ENCODE peak calls at places on chromosomes 3 and 15, in seven cellular contexts. One of them, this sample, is unnamed.

GRCh38 chr3:46851364-46852328 is 11.6 kb downstream of the MYL3 start:
- DNase-seq in neuronal stem cell: no peak
- DNase-seq in mesendoderm: peak
- DNase-seq in H1: peak
- DNase-seq in mesenchymal stem cell: no peak
- DNase-seq in IMR-90: no peak
- DNase-seq in trophoblast cell: no peak
- DNase-seq in this sample: peak

GRCh38 chr3:112302881-112303761 is 9.1 kb upstream of the SLC9C1 start:
- DNase-seq in mesendoderm: peak
- DNase-seq in H1: peak
- DNase-seq in neuronal stem cell: peak
- DNase-seq in mesenchymal stem cell: peak
- DNase-seq in IMR-90: peak
- DNase-seq in trophoblast cell: no peak
- DNase-seq in this sample: peak

GRCh38 chr3:194475978-194476377 is 10.8 kb downstream of the ATP13A3 start:
- DNase-seq in H1: no peak
- DNase-seq in IMR-90: no peak
- DNase-seq in mesendoderm: no peak
- DNase-seq in neuronal stem cell: no peak
- DNase-seq in mesenchymal stem cell: no peak
- DNase-seq in trophoblast cell: no peak
- DNase-seq in this sample: no peak

GRCh38 chr3:195133462-195133861 is 137.5 kb downstream of the XXYLT1 start:
- DNase-seq in H1: no peak
- DNase-seq in mesenchymal stem cell: no peak
- DNase-seq in mesendoderm: no peak
- DNase-seq in neuronal stem cell: no peak
- DNase-seq in trophoblast cell: no peak
- DNase-seq in IMR-90: peak
- DNase-seq in this sample: no peak

GRCh38 chr3:71511037-71511436 is 72.5 kb downstream of the FOXP1 start:
- DNase-seq in H1: no peak
- DNase-seq in mesenchymal stem cell: peak
- DNase-seq in trophoblast cell: peak
- DNase-seq in mesendoderm: peak
- DNase-seq in IMR-90: peak
- DNase-seq in neuronal stem cell: no peak
- DNase-seq in this sample: no peak

GRCh38 chr3:5186854-5187151 is 704 bp upstream of the EDEM1 start:
- DNase-seq in H1: no peak
- DNase-seq in mesendoderm: no peak
- DNase-seq in trophoblast cell: no peak
- DNase-seq in neuronal stem cell: no peak
- DNase-seq in mesenchymal stem cell: peak
- DNase-seq in IMR-90: peak
- DNase-seq in this sample: no peak

GRCh38 chr15:37900286-37901221 is 33.9 kb upstream of the TMCO5A start:
- DNase-seq in neuronal stem cell: no peak
- DNase-seq in IMR-90: peak
- DNase-seq in trophoblast cell: no peak
- DNase-seq in mesenchymal stem cell: peak
- DNase-seq in H1: no peak
- DNase-seq in mesendoderm: no peak
- DNase-seq in this sample: no peak

GRCh38 chr15:52206446-52206845 is 15.3 kb upstream of the GNB5 start:
- DNase-seq in neuronal stem cell: no peak
- DNase-seq in mesenchymal stem cell: no peak
- DNase-seq in IMR-90: no peak
- DNase-seq in trophoblast cell: peak
- DNase-seq in H1: no peak
- DNase-seq in mesendoderm: no peak
- DNase-seq in this sample: no peak

GRCh38 chr3:124634210-124635168 is 95.8 kb upstream of the UMPS start:
- DNase-seq in trophoblast cell: no peak
- DNase-seq in mesendoderm: no peak
- DNase-seq in IMR-90: no peak
- DNase-seq in H1: no peak
- DNase-seq in mesenchymal stem cell: no peak
- DNase-seq in neuronal stem cell: no peak
- DNase-seq in this sample: peak

GRCh38 chr3:158279584-158279983 is 169.7 kb downstream of the RSRC1 start:
- DNase-seq in IMR-90: no peak
- DNase-seq in neuronal stem cell: no peak
- DNase-seq in trophoblast cell: no peak
- DNase-seq in mesendoderm: no peak
- DNase-seq in mesenchymal stem cell: no peak
- DNase-seq in H1: no peak
- DNase-seq in this sample: no peak

GRCh38 chr3:16658004-16658932 is 53.0 kb upstream of the DAZL start:
- DNase-seq in IMR-90: no peak
- DNase-seq in mesendoderm: peak
- DNase-seq in H1: no peak
- DNase-seq in mesenchymal stem cell: no peak
- DNase-seq in neuronal stem cell: peak
- DNase-seq in trophoblast cell: peak
- DNase-seq in this sample: peak

GRCh38 chr3:24508423-24508839 is 13.8 kb upstream of the THRB start:
- DNase-seq in H1: no peak
- DNase-seq in trophoblast cell: no peak
- DNase-seq in IMR-90: no peak
- DNase-seq in mesenchymal stem cell: no peak
- DNase-seq in neuronal stem cell: no peak
- DNase-seq in mesendoderm: no peak
- DNase-seq in this sample: no peak

GRCh38 chr15:50219820-50220219 is 37.8 kb downstream of the SLC27A2 start:
- DNase-seq in IMR-90: peak
- DNase-seq in neuronal stem cell: no peak
- DNase-seq in H1: no peak
- DNase-seq in mesenchymal stem cell: peak
- DNase-seq in mesendoderm: no peak
- DNase-seq in trophoblast cell: no peak
- DNase-seq in this sample: no peak

GRCh38 chr15:86055688-86056087 is 24.0 kb upstream of the AGBL1 start:
- DNase-seq in mesenchymal stem cell: no peak
- DNase-seq in IMR-90: no peak
- DNase-seq in neuronal stem cell: no peak
- DNase-seq in H1: no peak
- DNase-seq in trophoblast cell: no peak
- DNase-seq in mesendoderm: no peak
- DNase-seq in this sample: no peak

GRCh38 chr15:41022487-41023090 is 69.3 kb downstream of the CHAC1 start:
- DNase-seq in IMR-90: peak
- DNase-seq in trophoblast cell: peak
- DNase-seq in mesendoderm: peak
- DNase-seq in mesenchymal stem cell: peak
- DNase-seq in neuronal stem cell: peak
- DNase-seq in H1: peak
- DNase-seq in this sample: peak

GRCh38 chr3:120438971-120439370 is 11.8 kb downstream of the FSTL1 start:
- DNase-seq in trophoblast cell: peak
- DNase-seq in IMR-90: peak
- DNase-seq in H1: no peak
- DNase-seq in mesenchymal stem cell: peak
- DNase-seq in mesendoderm: no peak
- DNase-seq in neuronal stem cell: no peak
- DNase-seq in this sample: no peak

GRCh38 chr15:73982251-73982962 is 9.7 kb downstream of the STOML1 start:
- DNase-seq in IMR-90: peak
- DNase-seq in H1: no peak
- DNase-seq in mesenchymal stem cell: peak
- DNase-seq in trophoblast cell: no peak
- DNase-seq in mesendoderm: no peak
- DNase-seq in neuronal stem cell: no peak
- DNase-seq in this sample: no peak

GRCh38 chr3:186160691-186161243 is 51.9 kb upstream of the ETV5 start:
- DNase-seq in H1: no peak
- DNase-seq in trophoblast cell: peak
- DNase-seq in mesendoderm: no peak
- DNase-seq in neuronal stem cell: no peak
- DNase-seq in IMR-90: no peak
- DNase-seq in mesenchymal stem cell: peak
- DNase-seq in this sample: no peak

GRCh38 chr15:40762919-40763800 is 708 bp upstream of the GCHFR start:
- DNase-seq in mesenchymal stem cell: no peak
- DNase-seq in H1: peak
- DNase-seq in mesendoderm: peak
- DNase-seq in trophoblast cell: peak
- DNase-seq in IMR-90: peak
- DNase-seq in neuronal stem cell: no peak
- DNase-seq in this sample: peak

DNA sequence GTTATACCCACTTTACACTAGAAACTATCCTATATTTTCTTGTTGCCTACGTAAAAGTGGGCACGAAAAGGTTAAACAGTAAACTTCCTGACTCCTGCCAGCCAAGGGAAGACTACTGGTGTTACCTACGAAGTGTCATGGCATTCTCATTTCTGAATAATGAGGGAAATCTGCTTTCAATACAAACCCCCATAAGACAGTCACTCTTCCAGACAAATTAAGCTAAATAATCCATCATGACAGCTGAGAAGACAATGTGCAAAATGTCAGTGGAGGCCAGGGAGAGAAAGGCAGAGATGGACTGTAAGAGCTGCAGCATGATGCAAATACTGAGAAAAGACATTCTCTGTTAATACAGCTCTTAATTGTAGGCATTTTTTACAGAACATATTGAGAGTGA is 136.5 kb downstream of the SERPINI1 start:
- DNase-seq in neuronal stem cell: no peak
- DNase-seq in trophoblast cell: no peak
- DNase-seq in mesendoderm: no peak
- DNase-seq in IMR-90: no peak
- DNase-seq in mesenchymal stem cell: no peak
- DNase-seq in H1: no peak
- DNase-seq in this sample: no peak
- H2BK5ac ChIP-seq in neuronal stem cell: no peak
- H2BK5ac ChIP-seq in trophoblast cell: no peak
- H2BK5ac ChIP-seq in mesendoderm: no peak
- H2BK5ac ChIP-seq in IMR-90: no peak
- H2BK5ac ChIP-seq in mesenchymal stem cell: no peak
- H2BK5ac ChIP-seq in H1: no peak
- H2BK5ac ChIP-seq in this sample: no peak

GRCh38 chr3:31370681-31371080 is 162.0 kb upstream of the STT3B start:
- DNase-seq in mesendoderm: no peak
- DNase-seq in IMR-90: no peak
- DNase-seq in mesenchymal stem cell: peak
- DNase-seq in neuronal stem cell: no peak
- DNase-seq in H1: no peak
- DNase-seq in trophoblast cell: no peak
- DNase-seq in this sample: no peak

GRCh38 chr3:31371464-31371863 is 161.3 kb upstream of the STT3B start:
- DNase-seq in trophoblast cell: no peak
- DNase-seq in neuronal stem cell: no peak
- DNase-seq in mesenchymal stem cell: no peak
- DNase-seq in IMR-90: no peak
- DNase-seq in H1: no peak
- DNase-seq in mesendoderm: no peak
- DNase-seq in this sample: no peak

GRCh38 chr3:31369637-31370036 is 163.1 kb upstream of the STT3B start:
- DNase-seq in IMR-90: peak
- DNase-seq in trophoblast cell: no peak
- DNase-seq in H1: no peak
- DNase-seq in mesendoderm: no peak
- DNase-seq in mesenchymal stem cell: peak
- DNase-seq in neuronal stem cell: no peak
- DNase-seq in this sample: no peak

GRCh38 chr3:31364711-31365110 is 168.0 kb upstream of the STT3B start:
- DNase-seq in trophoblast cell: no peak
- DNase-seq in H1: no peak
- DNase-seq in mesenchymal stem cell: peak
- DNase-seq in IMR-90: peak
- DNase-seq in neuronal stem cell: no peak
- DNase-seq in mesendoderm: no peak
- DNase-seq in this sample: no peak

GRCh38 chr3:31370093-31370666 is 162.5 kb upstream of the STT3B start:
- DNase-seq in IMR-90: peak
- DNase-seq in mesenchymal stem cell: peak
- DNase-seq in mesendoderm: peak
- DNase-seq in H1: no peak
- DNase-seq in trophoblast cell: no peak
- DNase-seq in neuronal stem cell: no peak
- DNase-seq in this sample: no peak
- H2AK5ac ChIP-seq in IMR-90: no peak
- H2AK5ac ChIP-seq in mesenchymal stem cell: no peak
- H2AK5ac ChIP-seq in mesendoderm: no peak
- H2AK5ac ChIP-seq in H1: no peak
- H2AK5ac ChIP-seq in trophoblast cell: no peak
- H2AK5ac ChIP-seq in neuronal stem cell: no peak
- H2AK5ac ChIP-seq in this sample: no peak

GRCh38 chr15:33007295-33007855 is 187.1 kb downstream of the FMN1 start:
- DNase-seq in neuronal stem cell: no peak
- DNase-seq in mesenchymal stem cell: peak
- DNase-seq in mesendoderm: peak
- DNase-seq in H1: no peak
- DNase-seq in IMR-90: peak
- DNase-seq in trophoblast cell: no peak
- DNase-seq in this sample: peak

GRCh38 chr15:33009603-33010002 is 184.9 kb downstream of the FMN1 start:
- DNase-seq in neuronal stem cell: no peak
- DNase-seq in mesenchymal stem cell: no peak
- DNase-seq in IMR-90: no peak
- DNase-seq in mesendoderm: no peak
- DNase-seq in trophoblast cell: no peak
- DNase-seq in H1: no peak
- DNase-seq in this sample: no peak

GRCh38 chr15:33008284-33009011 is 186.1 kb downstream of the FMN1 start:
- DNase-seq in IMR-90: peak
- DNase-seq in trophoblast cell: peak
- DNase-seq in mesenchymal stem cell: peak
- DNase-seq in H1: no peak
- DNase-seq in neuronal stem cell: no peak
- DNase-seq in mesendoderm: no peak
- DNase-seq in this sample: no peak

GRCh38 chr15:33009026-33009425 is 185.5 kb downstream of the FMN1 start:
- DNase-seq in mesenchymal stem cell: no peak
- DNase-seq in neuronal stem cell: no peak
- DNase-seq in H1: no peak
- DNase-seq in mesendoderm: no peak
- DNase-seq in IMR-90: no peak
- DNase-seq in trophoblast cell: no peak
- DNase-seq in this sample: no peak

DNA sequence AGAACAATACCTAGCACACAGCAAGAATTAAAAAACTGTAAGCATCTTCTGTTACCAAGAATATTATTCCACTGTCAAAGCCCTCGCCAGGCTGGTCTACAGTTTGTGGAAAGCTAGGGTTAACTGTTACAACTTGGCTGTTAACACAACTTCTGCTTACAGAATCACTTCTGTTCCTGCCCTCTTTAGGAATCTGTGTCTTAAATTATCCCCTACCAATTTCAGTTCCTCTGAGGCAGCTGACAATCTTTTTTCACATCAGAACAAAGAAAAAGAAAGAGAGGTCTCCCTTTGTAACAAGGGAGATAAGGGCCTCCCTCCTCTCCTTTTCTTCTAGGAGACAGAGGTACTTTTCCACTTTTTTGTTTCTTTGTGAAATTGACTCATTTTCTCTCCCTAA is 188.9 kb downstream of the FMN1 start:
- DNase-seq in trophoblast cell: no peak
- DNase-seq in H1: no peak
- DNase-seq in neuronal stem cell: no peak
- DNase-seq in mesenchymal stem cell: no peak
- DNase-seq in mesendoderm: no peak
- DNase-seq in IMR-90: no peak
- DNase-seq in this sample: no peak
- H3K27ac ChIP-seq in trophoblast cell: no peak
- H3K27ac ChIP-seq in H1: no peak
- H3K27ac ChIP-seq in neuronal stem cell: peak
- H3K27ac ChIP-seq in mesenchymal stem cell: no peak
- H3K27ac ChIP-seq in mesendoderm: no peak
- H3K27ac ChIP-seq in IMR-90: no peak
- H3K27ac ChIP-seq in this sample: no peak

GRCh38 chr3:123350971-123351370 is 97.9 kb downstream of the ADCY5 start:
- DNase-seq in trophoblast cell: no peak
- DNase-seq in mesendoderm: no peak
- DNase-seq in mesenchymal stem cell: no peak
- DNase-seq in neuronal stem cell: no peak
- DNase-seq in IMR-90: no peak
- DNase-seq in H1: no peak
- DNase-seq in this sample: no peak
- H2BK5ac ChIP-seq in trophoblast cell: no peak
- H2BK5ac ChIP-seq in mesendoderm: no peak
- H2BK5ac ChIP-seq in mesenchymal stem cell: no peak
- H2BK5ac ChIP-seq in neuronal stem cell: no peak
- H2BK5ac ChIP-seq in IMR-90: no peak
- H2BK5ac ChIP-seq in H1: no peak
- H2BK5ac ChIP-seq in this sample: no peak